ENCODE peak calls at places on chromosomes 12 and 14, in four cellular contexts. One of them, this sample, is unnamed.

GRCh38 chr12:28602760-28603638 is 412.7 kb downstream of the CCDC91 start:
- DNase-seq in GF-D8: no peak
- DNase-seq in tibial nerve: no peak
- DNase-seq in bronchial epithelial cell: no peak
- DNase-seq in this sample: no peak

GRCh38 chr12:19744760-19745218 is 305.5 kb downstream of the AEBP2 start:
- DNase-seq in GF-D8: no peak
- DNase-seq in tibial nerve: peak; percentile 12
- DNase-seq in bronchial epithelial cell: peak; percentile 37
- DNase-seq in this sample: no peak

GRCh38 chr12:40911676-40912075 is 219.4 kb downstream of the CNTN1 start:
- DNase-seq in GF-D8: no peak
- DNase-seq in tibial nerve: no peak
- DNase-seq in bronchial epithelial cell: peak; percentile 75
- DNase-seq in this sample: no peak

GRCh38 chr14:75301666-75302325 is 23.2 kb downstream of the FOS start:
- DNase-seq in GF-D8: peak; percentile 87
- DNase-seq in tibial nerve: peak; percentile 57
- DNase-seq in bronchial epithelial cell: no peak
- DNase-seq in this sample: no peak

GRCh38 chr14:33317675-33318074 is 379.0 kb downstream of the NPAS3 start:
- DNase-seq in GF-D8: no peak
- DNase-seq in tibial nerve: no peak
- DNase-seq in bronchial epithelial cell: no peak
- DNase-seq in this sample: no peak

GRCh38 chr12:130969223-130969622 is 15.5 kb downstream of the ADGRD1 start:
- DNase-seq in GF-D8: no peak
- DNase-seq in tibial nerve: no peak
- DNase-seq in bronchial epithelial cell: no peak
- DNase-seq in this sample: no peak

GRCh38 chr14:100546051-100546443 is 41.2 kb downstream of the BEGAIN start:
- DNase-seq in GF-D8: peak; percentile 25
- DNase-seq in tibial nerve: no peak
- DNase-seq in bronchial epithelial cell: no peak
- DNase-seq in this sample: no peak

GRCh38 chr12:100141666-100141997 is 1.0 kb downstream of the BLTP3B start:
- DNase-seq in GF-D8: peak; percentile 58
- DNase-seq in tibial nerve: peak; percentile 67
- DNase-seq in bronchial epithelial cell: peak; percentile 93
- DNase-seq in this sample: no peak

GRCh38 chr12:53097564-53098353 is at the start of gene IGFBP6:
- DNase-seq in GF-D8: no peak
- DNase-seq in tibial nerve: peak; percentile 61
- DNase-seq in bronchial epithelial cell: peak; percentile 29
- DNase-seq in this sample: no peak

GRCh38 chr12:51335931-51336330 is 10.5 kb downstream of the CELA1 start:
- DNase-seq in GF-D8: peak; percentile 93
- DNase-seq in tibial nerve: no peak
- DNase-seq in bronchial epithelial cell: no peak
- DNase-seq in this sample: no peak

GRCh38 chr12:80565276-80565675 is 121.2 kb downstream of the PTPRQ start:
- DNase-seq in GF-D8: no peak
- DNase-seq in tibial nerve: no peak
- DNase-seq in bronchial epithelial cell: peak; percentile 73
- DNase-seq in this sample: no peak

GRCh38 chr12:108839890-108840230 is 17.5 kb downstream of the SSH1 start:
- DNase-seq in GF-D8: no peak
- DNase-seq in tibial nerve: no peak
- DNase-seq in bronchial epithelial cell: no peak
- DNase-seq in this sample: no peak

GRCh38 chr12:85642810-85643209 is 193.4 kb downstream of the RASSF9 start:
- DNase-seq in GF-D8: no peak
- DNase-seq in tibial nerve: no peak
- DNase-seq in bronchial epithelial cell: peak; percentile 17
- DNase-seq in this sample: no peak

GRCh38 chr14:55136241-55136640 is 7.2 kb downstream of the LGALS3 start:
- DNase-seq in GF-D8: no peak
- DNase-seq in tibial nerve: no peak
- DNase-seq in bronchial epithelial cell: no peak
- DNase-seq in this sample: no peak

GRCh38 chr12:25648460-25648859 is 95.4 kb upstream of the LMNTD1 start:
- DNase-seq in GF-D8: no peak
- DNase-seq in tibial nerve: no peak
- DNase-seq in bronchial epithelial cell: peak; percentile 68
- DNase-seq in this sample: no peak

GRCh38 chr12:29200586-29200985 is 51.5 kb downstream of the FAR2 start:
- DNase-seq in GF-D8: no peak
- DNase-seq in tibial nerve: no peak
- DNase-seq in bronchial epithelial cell: no peak
- DNase-seq in this sample: no peak

GRCh38 chr12:96354326-96354725 is 45.9 kb downstream of the CDK17 start:
- DNase-seq in GF-D8: no peak
- DNase-seq in tibial nerve: no peak
- DNase-seq in bronchial epithelial cell: peak; percentile 18
- DNase-seq in this sample: no peak